ENCODE peak calls at places on chromosomes 12 and 14, in seven cellular contexts. H is H1, O is HCT116, M is HepG2, Y is K562, I is SK-N-SH, A is GM12878. F is an unnamed sample. For H3K4me1, the result is how much of the 10 kb centered on the place peaks cover.

GRCh38 chr14:95321201-95321600 is 1.5 kb upstream of the CLMN start:
- DNase-seq in Y (no peak), I (no peak), M (no peak), H (no peak), A (no peak), O (no peak), F (no peak)

GRCh38 chr12:1281683-1282366 is 290.8 kb downstream of the ERC1 start:
- DNase-seq in I (no peak), H (no peak), Y (no peak), A (no peak), M (no peak), O (no peak), F (no peak)

GRCh38 chr14:79809849-79810612 is 401.3 kb downstream of the DIO2 start:
- DNase-seq in O (no peak), A (no peak), M (no peak), H (no peak), Y (no peak), I (no peak), F (no peak)

GRCh38 chr14:50230601-50231474 is 540 bp downstream of the SOS2 start:
- DNase-seq in I (peak), M (peak), H (no peak), O (peak), A (peak), Y (no peak), F (peak)

GRCh38 chr12:20885552-20885951 is 75.0 kb downstream of the SLCO1B3 start:
- DNase-seq in A (no peak), Y (no peak), O (no peak), M (no peak), H (no peak), I (no peak), F (no peak)

GRCh38 chr14:100629098-100629497 is 41.9 kb upstream of the BEGAIN start:
- DNase-seq in M (no peak), O (no peak), Y (no peak), I (no peak), A (no peak), H (no peak), F (no peak)

GRCh38 chr12:69431604-69432222 is 38.5 kb upstream of the FRS2 start:
- DNase-seq in M (no peak), H (no peak), Y (no peak), I (no peak), A (no peak), O (no peak), F (no peak)

GRCh38 chr12:80195143-80195726 is 95.9 kb downstream of the OTOGL start:
- DNase-seq in A (no peak), M (peak), Y (peak), I (peak), H (no peak), O (peak), F (peak)

GRCh38 chr12:115571027-115571426 is 706.5 kb downstream of the MED13L start:
- DNase-seq in O (no peak), H (no peak), Y (no peak), A (no peak), I (no peak), M (no peak), F (no peak)

GRCh38 chr14:35879654-35880249 is 53.6 kb downstream of the BRMS1L start:
- DNase-seq in A (no peak), I (peak), H (no peak), M (peak), Y (no peak), O (peak), F (no peak)

GRCh38 chr14:35879141-35879648 is 53.1 kb downstream of the BRMS1L start:
- DNase-seq in H (no peak), I (no peak), Y (no peak), A (no peak), O (no peak), M (no peak), F (no peak)

GRCh38 chr14:35877276-35877675 is 51.1 kb downstream of the BRMS1L start:
- DNase-seq in M (peak), Y (no peak), O (no peak), I (no peak), H (no peak), A (no peak), F (no peak)

GRCh38 chr14:35881280-35881679 is 55.1 kb downstream of the BRMS1L start:
- DNase-seq in Y (no peak), A (no peak), O (no peak), I (no peak), H (no peak), M (no peak), F (no peak)

GRCh38 chr14:35878272-35879140 is 52.4 kb downstream of the BRMS1L start:
- DNase-seq in H (no peak), I (no peak), A (no peak), M (no peak), O (peak), Y (no peak), F (no peak)
- TF ChIP-seq SIN3A in H (no peak), I (no peak), A (no peak), M (no peak), O (peak), Y (no peak), F (no peak)

DNA sequence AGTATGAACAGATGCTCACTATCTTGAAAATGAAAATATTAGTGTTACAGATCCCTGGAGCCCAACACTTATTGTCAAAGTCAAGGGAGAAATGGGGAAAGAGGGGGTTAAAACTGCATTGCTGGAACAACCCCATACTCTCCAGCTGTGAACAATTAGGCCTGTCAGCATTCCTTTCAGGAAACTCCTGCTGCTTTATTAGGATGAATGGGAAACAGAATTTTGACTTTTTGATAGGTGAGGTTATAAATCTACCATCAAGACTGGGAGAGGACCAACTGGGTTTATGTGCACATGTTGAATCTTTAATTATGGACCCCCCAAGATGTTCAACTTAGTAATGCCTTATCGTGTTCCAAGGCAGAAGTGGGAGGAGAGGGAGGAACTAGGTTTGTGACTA is 85.0 kb downstream of the TMTC1 start:
- DNase-seq in O (no peak), Y (no peak), H (no peak), A (no peak), M (no peak), I (no peak), F (no peak)
- TF ChIP-seq POLR2AphosphoS5 in O (no peak), Y (no peak), H (no peak), A (no peak), M (no peak), I (no peak), F (no peak)

DNA sequence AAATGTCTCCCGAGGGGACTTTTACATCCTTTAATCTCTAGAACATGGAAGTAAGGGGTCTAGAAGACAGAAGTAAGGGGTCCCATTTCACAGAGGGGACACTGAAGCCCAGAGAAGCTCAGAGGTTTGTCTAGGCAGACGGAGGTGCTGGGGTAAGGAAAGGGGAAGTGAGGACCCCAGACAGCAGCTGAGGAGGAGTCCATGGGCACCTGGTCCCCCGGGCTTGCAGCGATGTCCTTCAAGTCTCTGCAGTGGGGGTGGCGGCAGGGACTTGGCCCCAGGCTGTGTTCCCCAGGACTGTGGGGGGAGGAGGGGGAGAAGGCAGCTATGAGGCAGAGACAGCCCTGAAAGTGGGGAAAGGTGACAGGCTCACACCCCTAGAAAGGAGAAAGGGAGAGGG is 30.7 kb downstream of the DTX1 start:
- DNase-seq in I (no peak), M (no peak), O (no peak), H (no peak), Y (no peak), A (no peak), F (no peak)
- H3K4me1 ChIP-seq in I (under half), M (under half), O (under half), H (under half), Y (under half), A (half or more), F (under half)

GRCh38 chr12:112875608-112876007 is 31.2 kb upstream of the OAS1 start:
- DNase-seq in A (no peak), M (no peak), I (no peak), H (no peak), O (no peak), Y (no peak), F (no peak)
- TF ChIP-seq SIN3A in A (no peak), M (no peak), I (no peak), H (no peak), O (no peak), Y (no peak), F (no peak)

GRCh38 chr14:75250800-75251199 is 27.8 kb upstream of the FOS start:
- DNase-seq in I (no peak), O (no peak), A (no peak), M (no peak), Y (no peak), H (no peak), F (no peak)

GRCh38 chr14:75247939-75248338 is 30.7 kb upstream of the FOS start:
- DNase-seq in A (no peak), O (no peak), M (no peak), I (no peak), Y (no peak), H (no peak), F (no peak)

GRCh38 chr14:75247286-75247922 is 31.2 kb upstream of the FOS start:
- DNase-seq in M (peak), A (peak), O (no peak), H (no peak), I (no peak), Y (no peak), F (no peak)

GRCh38 chr14:75249958-75250336 is 28.7 kb upstream of the FOS start:
- DNase-seq in Y (no peak), I (no peak), H (no peak), M (no peak), O (no peak), A (no peak), F (no peak)

DNA sequence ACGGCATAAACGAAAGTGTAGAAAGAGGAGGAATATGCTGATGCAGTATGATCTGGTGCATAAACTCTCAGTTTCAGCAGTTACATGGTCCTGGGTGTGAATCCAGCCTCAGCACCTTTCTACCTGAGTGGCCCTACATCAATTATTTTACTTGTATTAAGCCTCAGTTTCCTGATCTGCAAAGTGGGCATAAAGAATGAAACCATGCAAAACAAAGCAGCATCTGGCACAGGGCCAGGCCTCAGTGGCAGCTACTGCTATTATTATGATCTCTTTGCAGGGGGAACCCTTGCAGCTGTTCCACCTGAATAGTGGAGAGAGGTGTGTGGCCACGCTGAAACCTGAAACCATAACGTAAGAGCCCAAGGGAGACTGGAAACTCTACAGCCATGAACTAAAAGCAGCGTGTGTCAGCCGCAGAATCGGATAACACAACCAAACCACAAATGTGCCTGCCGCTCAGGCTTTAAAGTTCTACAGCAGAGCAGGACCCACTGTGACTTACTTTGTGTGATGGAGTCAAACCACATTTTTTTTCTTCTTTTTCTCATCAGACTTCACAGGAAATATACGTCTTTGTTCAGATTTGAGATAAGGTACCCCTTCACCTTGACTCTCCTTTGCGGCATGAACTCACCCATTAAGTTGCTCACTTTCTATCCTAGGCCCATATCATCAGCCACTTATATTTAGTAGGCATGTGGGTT is 29.2 kb upstream of the FOS start:
- DNase-seq in Y (no peak), O (no peak), I (no peak), M (no peak), A (peak), H (no peak), F (no peak)
- TF ChIP-seq POLR2AphosphoS5 in Y (no peak), O (no peak), I (no peak), M (no peak), A (peak), H (no peak), F (no peak)

DNA sequence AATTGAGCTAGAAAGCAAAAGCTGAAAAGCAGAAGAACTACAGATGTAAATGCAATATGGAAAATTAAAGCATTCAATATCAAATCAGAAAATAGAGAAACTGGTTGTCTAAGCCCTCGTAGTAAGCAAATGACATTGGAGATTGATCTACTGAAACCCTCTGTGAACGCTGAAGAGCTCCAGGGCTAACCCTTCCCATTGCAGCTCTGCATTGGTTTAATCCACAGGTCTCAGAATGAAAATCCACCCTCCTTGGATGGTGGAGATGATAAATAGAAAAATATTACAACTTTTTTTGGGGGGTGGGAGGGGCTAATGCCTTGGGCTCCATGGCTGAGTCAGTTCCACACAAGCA is 40.5 kb downstream of the CORO1C start:
- DNase-seq in I (no peak), O (no peak), A (no peak), M (no peak), H (no peak), Y (no peak), F (no peak)
- H3K4me1 ChIP-seq in I (half or more), O (under half), A (half or more), M (half or more), H (under half), Y (under half), F (half or more)

DNA sequence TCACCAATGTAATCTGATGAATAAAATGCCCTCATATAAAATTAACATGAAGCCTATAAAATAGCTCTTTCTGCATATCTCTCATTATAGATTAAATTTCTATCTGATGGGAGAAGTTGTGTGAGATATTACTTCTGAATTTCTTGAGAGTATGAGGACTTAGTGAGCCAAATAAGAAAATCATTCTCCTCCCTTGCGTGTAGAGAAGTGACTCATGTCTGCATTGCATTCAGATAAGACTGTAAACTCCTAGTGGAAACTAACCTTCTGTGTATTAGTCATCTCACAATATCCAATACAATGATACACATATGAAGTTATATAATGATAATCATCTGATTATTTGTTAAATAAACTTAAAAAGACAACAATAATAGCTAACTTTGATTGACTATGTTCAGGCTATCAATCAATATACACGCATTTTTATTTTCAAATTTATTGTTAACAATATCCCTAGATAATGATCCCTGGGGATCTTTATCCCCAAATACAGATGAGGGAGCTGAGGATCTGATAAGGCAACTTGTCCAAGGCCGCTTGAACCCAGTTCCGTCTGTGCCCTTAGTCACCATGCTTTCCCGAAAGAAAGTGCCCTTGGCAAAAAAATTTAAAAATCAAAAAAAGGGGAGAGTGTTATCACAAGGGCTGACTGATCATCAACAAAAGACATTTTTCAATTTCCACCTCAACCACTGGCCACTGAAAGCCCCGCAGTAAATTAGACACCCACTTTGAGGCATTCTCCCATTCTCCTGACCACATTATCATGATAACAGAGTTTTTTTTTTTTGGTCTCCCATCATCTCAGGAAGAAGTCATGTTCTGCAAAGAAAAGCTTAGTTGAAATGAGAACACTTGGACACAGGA is 189.2 kb upstream of the RASSF8 start:
- DNase-seq in A (no peak), Y (no peak), O (no peak), I (no peak), M (no peak), H (no peak), F (no peak)
- TF ChIP-seq SIN3A in A (no peak), Y (no peak), O (no peak), I (no peak), M (no peak), H (no peak), F (no peak)

GRCh38 chr12:125515887-125516286 is 450.7 kb downstream of the AACS start:
- DNase-seq in A (no peak), O (no peak), H (no peak), I (no peak), M (no peak), Y (no peak), F (no peak)
- TF ChIP-seq POLR2AphosphoS5 in A (no peak), O (no peak), H (no peak), I (no peak), M (no peak), Y (no peak), F (no peak)

DNA sequence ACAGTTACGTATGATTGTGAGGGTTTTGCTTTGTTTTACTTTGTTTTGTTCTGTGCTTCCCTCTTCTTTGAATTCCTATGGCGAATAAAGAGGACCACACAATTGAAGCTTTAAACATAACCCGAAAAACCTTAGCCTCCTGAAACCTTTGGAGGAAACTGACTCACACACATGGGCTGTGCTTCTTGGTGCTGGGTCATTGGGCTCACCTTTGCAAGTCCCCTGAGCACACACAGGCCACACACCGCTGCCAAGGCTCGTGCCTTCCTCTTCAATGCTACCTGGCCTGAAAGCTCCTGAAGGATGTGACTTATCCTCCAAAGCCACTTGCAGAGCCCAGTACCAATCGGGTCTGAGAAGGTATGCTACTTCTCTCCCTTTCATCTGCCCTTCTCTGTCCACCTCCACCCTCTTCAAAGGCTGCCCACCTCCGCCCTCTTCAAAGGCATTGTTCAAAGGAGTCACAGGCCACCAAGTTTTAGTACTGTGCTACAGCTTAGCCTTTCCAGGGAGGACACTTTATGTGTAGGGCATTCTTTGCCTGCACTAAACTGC is 114.6 kb downstream of the FOXN3 start:
- DNase-seq in A (no peak), I (no peak), O (peak), H (no peak), M (no peak), Y (no peak), F (no peak)
- H3K4me1 ChIP-seq in A (under half), I (under half), O (under half), H (under half), M (under half), Y (under half), F (under half)

DNA sequence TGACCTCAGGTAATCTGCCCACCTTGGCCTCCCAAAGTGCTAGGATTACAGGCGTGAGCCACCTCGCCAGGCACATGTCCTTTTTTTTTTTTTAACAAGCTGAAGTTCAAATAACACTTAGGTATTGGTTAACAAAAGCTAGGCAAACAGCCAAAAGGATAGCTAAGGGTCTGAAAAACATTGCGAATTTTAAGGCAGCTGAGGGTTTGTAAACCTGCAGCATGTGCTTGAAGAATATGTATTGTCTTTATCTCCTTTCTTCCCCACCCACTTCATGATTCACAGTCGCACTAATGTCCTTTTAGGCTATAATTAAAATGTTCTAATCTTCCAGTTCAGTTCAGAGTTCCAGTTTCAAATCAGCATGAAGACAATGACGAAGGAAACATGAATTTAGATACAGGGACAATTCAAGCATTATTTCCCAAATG is 30.1 kb upstream of the CERS5 start:
- DNase-seq in H (no peak), M (no peak), A (no peak), I (no peak), O (no peak), Y (no peak), F (no peak)
- TF ChIP-seq SIN3A in H (no peak), M (no peak), A (no peak), I (no peak), O (no peak), Y (no peak), F (no peak)

F was measured in Panc1.